ENCODE peak calls at places on chromosomes 4 and X, in eight cellular contexts. H is CD4-positive, alpha-beta T cell; A is PC-9; B is Peyer's patch; V is lower lobe of right lung; K is H9; M is right cardiac atrium; T is AG04450. J is an unnamed sample.

GRCh38 chrX:85051627-85052026 is 48.0 kb downstream of the APOOL start:
- DNase-seq in H (no peak), A (no peak), B (no peak), V (no peak), K (no peak), M (no peak), T (no peak), J (no peak)

GRCh38 chr4:150826302-150826701 is 188.8 kb downstream of the LRBA start:
- DNase-seq in H (no peak), A (no peak), B (no peak), V (no peak), K (no peak), M (no peak), T (no peak), J (no peak)

GRCh38 chr4:76894537-76894936 is 3.4 kb downstream of the SOWAHB start:
- DNase-seq in H (no peak), A (no peak), B (no peak), V (no peak), K (no peak), M (no peak), T (no peak), J (no peak)

GRCh38 chrX:115030635-115031034 is 13.2 kb upstream of the IL13RA2 start:
- DNase-seq in H (no peak), A (peak; percentile 56), B (no peak), V (no peak), K (no peak), M (no peak), T (no peak), J (peak; percentile 79)

GRCh38 chr4:111037591-111037990 is 414.7 kb upstream of the PITX2 start:
- DNase-seq in H (no peak), A (no peak), B (no peak), V (no peak), K (no peak), M (no peak), T (no peak), J (no peak)

GRCh38 chr4:168993724-168994510 is 16.1 kb downstream of the CBR4 start:
- DNase-seq in H (no peak), A (peak; percentile 49), B (no peak), V (no peak), K (no peak), M (no peak), T (no peak), J (no peak)

GRCh38 chr4:85828295-85828910 is 353.5 kb downstream of the ARHGAP24 start:
- DNase-seq in H (no peak), A (no peak), B (no peak), V (no peak), K (no peak), M (no peak), T (no peak), J (peak; percentile 26)

GRCh38 chr4:6720202-6720699 is 4.3 kb downstream of the BLOC1S4 start:
- DNase-seq in H (peak; percentile 73), A (peak; percentile 85), B (peak; percentile 67), V (peak; percentile 85), K (peak; percentile 85), M (peak; percentile 95), T (no peak), J (no peak)

GRCh38 chr4:10095296-10095991 is 21.2 kb downstream of the WDR1 start:
- DNase-seq in H (no peak), A (peak; percentile 34), B (no peak), V (no peak), K (no peak), M (peak; percentile 31), T (no peak), J (no peak)

GRCh38 chr4:186424745-186425144 is 130.6 kb downstream of the MTNR1A start:
- DNase-seq in H (no peak), A (no peak), B (no peak), V (no peak), K (no peak), M (no peak), T (no peak), J (no peak)

GRCh38 chr4:20698382-20698781 is 1.9 kb upstream of the PACRGL start:
- DNase-seq in H (no peak), A (no peak), B (no peak), V (no peak), K (no peak), M (no peak), T (no peak), J (no peak)

GRCh38 chrX:40108084-40108958 is 10.6 kb upstream of the BCOR start:
- DNase-seq in H (no peak), A (no peak), B (no peak), V (peak; percentile 54), K (peak; percentile 77), M (peak; percentile 76), T (no peak), J (no peak)

GRCh38 chrX:46294234-46294633 is 251.0 kb downstream of the ZNF674 start:
- DNase-seq in H (no peak), A (peak; percentile 15), B (no peak), V (no peak), K (no peak), M (no peak), T (no peak), J (no peak)

GRCh38 chrX:155766321-155766720 is 114.8 kb upstream of the VAMP7 start:
- DNase-seq in H (no peak), A (no peak), B (no peak), V (no peak), K (no peak), M (no peak), T (no peak), J (no peak)

GRCh38 chr4:183544109-183544508 is 39.3 kb downstream of the ING2 start:
- DNase-seq in H (no peak), A (no peak), B (no peak), V (no peak), K (no peak), M (no peak), T (no peak), J (no peak)

DNA sequence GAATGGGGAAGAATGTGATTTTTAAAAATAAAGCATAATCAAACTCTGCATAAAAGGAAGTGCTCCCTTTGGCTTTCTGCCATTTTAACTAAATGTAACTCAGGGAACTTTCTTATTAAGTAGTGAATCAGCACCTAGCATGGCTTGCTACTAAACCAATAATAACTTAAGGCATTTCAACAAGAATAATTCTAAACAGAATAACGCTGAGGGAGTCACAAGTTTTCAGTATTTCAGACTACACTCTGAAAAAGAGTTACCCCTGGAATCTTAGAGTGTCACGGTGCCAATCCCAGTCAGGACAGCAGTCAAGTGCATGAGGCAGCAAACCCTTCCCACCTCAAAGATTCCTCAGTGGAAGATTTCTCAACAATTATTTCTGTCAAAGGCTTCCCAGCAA is 97.2 kb upstream of the MYOZ2 start:
- DNase-seq in H (no peak), A (no peak), B (no peak), V (no peak), K (no peak), M (no peak), T (no peak), J (no peak)
- H3K27ac ChIP-seq in H (no peak overlapping the region), A (no peak overlapping the region), B (peak overlapping the region; percentile 5), V (no peak overlapping the region), K (no peak overlapping the region), M (no peak overlapping the region), T (no peak overlapping the region), J (no peak overlapping the region)

GRCh38 chr4:2136736-2137135 is 77.6 kb downstream of the NAT8L start:
- DNase-seq in H (no peak), A (peak; percentile 53), B (no peak), V (no peak), K (no peak), M (no peak), T (no peak), J (no peak)

GRCh38 chr4:2142630-2143427 is 83.7 kb downstream of the NAT8L start:
- DNase-seq in H (no peak), A (no peak), B (no peak), V (no peak), K (no peak), M (no peak), T (no peak), J (no peak)

GRCh38 chr4:2141762-2142520 is 82.8 kb downstream of the NAT8L start:
- DNase-seq in H (no peak), A (no peak), B (no peak), V (no peak), K (peak; percentile 57), M (no peak), T (no peak), J (no peak)

GRCh38 chr4:2138846-2139500 is 79.8 kb downstream of the NAT8L start:
- DNase-seq in H (no peak), A (no peak), B (no peak), V (no peak), K (no peak), M (no peak), T (no peak), J (no peak)

DNA sequence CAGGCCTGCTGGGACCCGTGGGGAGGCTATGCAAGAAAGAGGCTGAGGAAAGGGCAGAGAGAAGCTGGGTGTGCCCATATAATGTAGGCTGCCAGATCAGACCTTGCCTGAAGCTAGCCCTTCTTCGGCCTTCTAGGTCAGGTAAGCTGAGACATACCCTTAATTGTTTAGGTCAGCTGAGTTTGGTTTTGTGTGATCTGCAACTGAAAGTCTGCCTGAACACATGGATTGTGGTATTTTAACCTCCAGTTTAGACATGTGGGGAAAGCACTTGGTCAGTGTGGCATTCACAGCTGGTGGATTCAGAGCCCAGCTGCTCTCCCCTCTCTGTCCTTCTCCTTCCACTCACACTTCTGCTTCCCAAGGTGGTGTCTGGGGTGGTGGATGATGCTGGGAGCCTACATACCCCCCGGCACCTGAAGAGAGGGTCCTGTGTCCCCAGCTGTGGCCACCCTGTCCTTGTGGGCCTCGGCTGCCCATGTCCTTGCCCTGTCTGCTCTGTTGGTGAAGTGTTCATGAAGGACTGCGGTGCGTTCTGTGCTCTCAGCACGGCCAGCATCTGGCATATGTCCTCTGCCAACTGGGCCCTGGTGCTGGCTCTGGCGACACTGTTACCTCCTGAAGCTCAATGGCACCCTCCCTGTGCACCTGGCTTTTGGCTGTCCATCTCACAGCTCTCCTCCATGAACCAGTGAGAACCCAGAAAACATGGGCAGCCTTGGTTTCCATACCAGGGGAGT is 82.1 kb downstream of the NAT8L start:
- DNase-seq in H (no peak), A (no peak), B (no peak), V (no peak), K (no peak), M (no peak), T (no peak), J (no peak)
- H3K27ac ChIP-seq in H (no peak overlapping the region), A (no peak overlapping the region), B (no peak overlapping the region), V (no peak overlapping the region), K (no peak overlapping the region), M (peak overlapping the region; percentile 7), T (no peak overlapping the region), J (no peak overlapping the region)

GRCh38 chrX:1416965-1417760 is 25.2 kb upstream of the SLC25A6 start:
- DNase-seq in H (no peak), A (no peak), B (no peak), V (peak; percentile 12), K (no peak), M (no peak), T (no peak), J (no peak)
- H3K27ac ChIP-seq in H (no peak overlapping the region), A (no peak overlapping the region), B (no peak overlapping the region), V (no peak overlapping the region), K (no peak overlapping the region), M (no peak overlapping the region), T (no peak overlapping the region), J (no peak overlapping the region)

DNA sequence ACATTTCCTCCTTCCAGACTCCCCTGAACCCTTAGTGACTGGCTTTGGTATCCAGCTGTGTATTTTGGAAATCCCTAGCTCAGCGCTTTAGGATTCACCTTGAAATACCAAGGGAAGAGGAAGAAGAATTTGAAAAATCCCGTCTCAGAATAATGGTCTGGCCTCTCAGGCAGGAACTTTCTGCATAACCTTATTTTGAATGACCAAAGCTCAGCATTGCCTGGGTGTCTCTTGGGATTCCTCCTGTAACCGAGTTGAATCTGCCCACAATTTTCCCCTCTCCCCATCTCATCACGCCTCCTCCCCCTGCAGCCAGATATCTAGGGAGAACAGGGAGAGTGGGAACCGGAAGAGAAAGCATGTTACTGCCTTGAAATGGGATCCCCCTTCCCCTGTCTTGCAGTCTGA is 116.2 kb downstream of the SMIM20 start:
- DNase-seq in H (no peak), A (no peak), B (no peak), V (no peak), K (peak; percentile 88), M (no peak), T (no peak), J (no peak)
- H3K27ac ChIP-seq in H (no peak overlapping the region), A (no peak overlapping the region), B (no peak overlapping the region), V (no peak overlapping the region), K (peak overlapping the region; percentile 98), M (no peak overlapping the region), T (no peak overlapping the region), J (no peak overlapping the region)